ENCODE peak calls at places on chromosome 18, in five cellular contexts. One of them, this sample, is unnamed. For H3K4me1 and H3K36me3, the result is how much of the 10 kb centered on the place peaks cover.

GRCh38 chr18:48186084-48186798 is 222.9 kb downstream of the ZBTB7C start:
- DNase-seq in neuronal stem cell: peak
- DNase-seq in psoas muscle: no peak
- DNase-seq in Panc1: no peak
- DNase-seq in HepG2: no peak
- DNase-seq in this sample: no peak

GRCh38 chr18:61127714-61128485 is 205.3 kb upstream of the CDH20 start:
- DNase-seq in HepG2: no peak
- DNase-seq in neuronal stem cell: no peak
- DNase-seq in psoas muscle: no peak
- DNase-seq in Panc1: no peak
- DNase-seq in this sample: no peak

GRCh38 chr18:8374652-8375051 is 234.6 kb upstream of the RAB12 start:
- DNase-seq in psoas muscle: no peak
- DNase-seq in HepG2: no peak
- DNase-seq in Panc1: no peak
- DNase-seq in neuronal stem cell: no peak
- DNase-seq in this sample: no peak

GRCh38 chr18:37654034-37654433 is 88.4 kb upstream of the CELF4 start:
- DNase-seq in neuronal stem cell: no peak
- DNase-seq in HepG2: no peak
- DNase-seq in Panc1: no peak
- DNase-seq in psoas muscle: no peak
- DNase-seq in this sample: no peak

GRCh38 chr18:59386909-59387515 is 27.9 kb upstream of the LMAN1 start:
- DNase-seq in Panc1: no peak
- DNase-seq in neuronal stem cell: peak
- DNase-seq in psoas muscle: no peak
- DNase-seq in HepG2: no peak
- DNase-seq in this sample: no peak

GRCh38 chr18:46894124-46894523 is 23.2 kb downstream of the PIAS2 start:
- DNase-seq in neuronal stem cell: no peak
- DNase-seq in HepG2: no peak
- DNase-seq in psoas muscle: no peak
- DNase-seq in Panc1: no peak
- DNase-seq in this sample: no peak

GRCh38 chr18:58135170-58135569 is 91.1 kb downstream of the NEDD4L start:
- DNase-seq in psoas muscle: no peak
- DNase-seq in Panc1: no peak
- DNase-seq in neuronal stem cell: no peak
- DNase-seq in HepG2: peak
- DNase-seq in this sample: no peak

GRCh38 chr18:12007063-12007462 is 25.8 kb downstream of the IMPA2 start:
- DNase-seq in Panc1: no peak
- DNase-seq in psoas muscle: no peak
- DNase-seq in neuronal stem cell: no peak
- DNase-seq in HepG2: no peak
- DNase-seq in this sample: no peak

GRCh38 chr18:421236-422155 is 79.0 kb downstream of the COLEC12 start:
- DNase-seq in psoas muscle: no peak
- DNase-seq in neuronal stem cell: no peak
- DNase-seq in HepG2: peak
- DNase-seq in Panc1: no peak
- DNase-seq in this sample: no peak

GRCh38 chr18:78634061-78634696 is 345.4 kb upstream of the SALL3 start:
- DNase-seq in psoas muscle: no peak
- DNase-seq in neuronal stem cell: no peak
- DNase-seq in Panc1: no peak
- DNase-seq in HepG2: no peak
- DNase-seq in this sample: no peak

GRCh38 chr18:23560186-23560585 is 26.1 kb downstream of the NPC1 start:
- DNase-seq in psoas muscle: no peak
- DNase-seq in neuronal stem cell: no peak
- DNase-seq in HepG2: no peak
- DNase-seq in Panc1: no peak
- DNase-seq in this sample: no peak

GRCh38 chr18:70333757-70334156 is 44.9 kb downstream of the SOCS6 start:
- DNase-seq in neuronal stem cell: no peak
- DNase-seq in HepG2: peak
- DNase-seq in psoas muscle: no peak
- DNase-seq in Panc1: no peak
- DNase-seq in this sample: no peak

GRCh38 chr18:70659026-70659726 is 370.3 kb downstream of the SOCS6 start:
- DNase-seq in HepG2: no peak
- DNase-seq in Panc1: no peak
- DNase-seq in psoas muscle: no peak
- DNase-seq in neuronal stem cell: no peak
- DNase-seq in this sample: no peak

GRCh38 chr18:32383040-32383819 is 87.5 kb downstream of the GAREM1 start:
- DNase-seq in neuronal stem cell: no peak
- DNase-seq in psoas muscle: no peak
- DNase-seq in HepG2: peak
- DNase-seq in Panc1: peak
- DNase-seq in this sample: peak

GRCh38 chr18:8792688-8793316 is 87.4 kb downstream of the MTCL1 start:
- DNase-seq in HepG2: peak
- DNase-seq in psoas muscle: no peak
- DNase-seq in neuronal stem cell: no peak
- DNase-seq in Panc1: no peak
- DNase-seq in this sample: no peak

DNA sequence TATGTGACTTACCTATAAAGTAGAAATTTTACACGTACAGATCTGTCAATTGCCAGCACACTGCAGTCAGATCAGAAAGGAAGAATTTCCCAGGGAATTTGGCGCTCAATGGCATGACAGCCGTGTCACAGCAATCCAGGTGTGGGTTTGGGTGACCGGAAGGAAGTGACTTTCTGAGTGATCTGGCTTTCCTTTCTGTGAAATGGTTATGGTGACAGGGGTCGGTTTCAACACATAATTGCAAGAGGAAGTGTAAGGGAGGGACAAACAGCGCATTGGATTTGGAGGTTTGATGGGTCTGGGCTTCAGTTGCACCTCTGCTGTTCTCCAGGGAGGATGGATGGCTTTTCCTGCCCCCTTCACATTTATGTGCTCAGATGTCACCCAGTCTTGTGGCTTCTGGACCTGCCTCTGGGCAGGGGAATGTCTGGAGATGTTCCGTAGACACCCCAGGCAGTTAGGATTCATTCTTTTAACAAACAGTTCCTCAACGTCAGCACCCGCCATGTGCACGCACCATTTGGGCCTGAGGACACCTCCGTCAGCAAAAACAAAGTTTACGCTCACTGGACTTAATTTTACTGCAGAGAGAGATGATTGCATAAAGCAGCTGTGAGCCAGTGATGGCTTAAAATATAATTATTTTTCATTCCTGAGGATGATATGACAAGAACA is 37.1 kb downstream of the MBP start:
- DNase-seq in HepG2: no peak
- DNase-seq in Panc1: no peak
- DNase-seq in psoas muscle: no peak
- DNase-seq in neuronal stem cell: no peak
- DNase-seq in this sample: no peak
- H3K4me1 ChIP-seq in HepG2: under half
- H3K4me1 ChIP-seq in Panc1: half or more
- H3K4me1 ChIP-seq in psoas muscle: under half
- H3K4me1 ChIP-seq in neuronal stem cell: under half
- H3K4me1 ChIP-seq in this sample: under half

GRCh38 chr18:42024131-42024530 is 69.1 kb downstream of the PIK3C3 start:
- DNase-seq in Panc1: no peak
- DNase-seq in neuronal stem cell: no peak
- DNase-seq in HepG2: no peak
- DNase-seq in psoas muscle: no peak
- DNase-seq in this sample: no peak

GRCh38 chr18:42029100-42029499 is 74.1 kb downstream of the PIK3C3 start:
- DNase-seq in neuronal stem cell: no peak
- DNase-seq in Panc1: no peak
- DNase-seq in HepG2: no peak
- DNase-seq in psoas muscle: no peak
- DNase-seq in this sample: no peak

GRCh38 chr18:42025974-42026625 is 71.1 kb downstream of the PIK3C3 start:
- DNase-seq in HepG2: no peak
- DNase-seq in neuronal stem cell: no peak
- DNase-seq in psoas muscle: no peak
- DNase-seq in Panc1: no peak
- DNase-seq in this sample: no peak

GRCh38 chr18:42028232-42028832 is 73.3 kb downstream of the PIK3C3 start:
- DNase-seq in Panc1: no peak
- DNase-seq in psoas muscle: no peak
- DNase-seq in HepG2: peak
- DNase-seq in neuronal stem cell: no peak
- DNase-seq in this sample: peak

DNA sequence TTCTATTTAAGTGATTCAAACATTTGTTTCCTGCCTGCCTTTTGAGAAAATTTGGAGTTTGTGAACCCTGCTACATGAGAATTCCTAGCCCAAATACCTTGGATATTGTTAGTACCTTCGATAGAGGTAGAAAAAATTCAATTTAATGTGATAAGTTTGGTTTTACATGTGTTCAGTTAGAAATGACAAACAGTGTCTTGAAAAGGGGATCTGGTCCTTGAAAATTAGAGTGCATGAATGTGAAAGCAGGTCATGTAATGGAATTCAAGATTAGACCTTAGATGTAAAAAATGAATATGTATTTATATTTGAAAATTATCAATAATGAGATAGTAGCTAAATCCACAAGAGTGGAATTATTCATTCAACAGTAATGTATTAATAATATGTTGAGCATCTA is 70.5 kb downstream of the PIK3C3 start:
- DNase-seq in HepG2: no peak
- DNase-seq in neuronal stem cell: no peak
- DNase-seq in psoas muscle: no peak
- DNase-seq in Panc1: no peak
- DNase-seq in this sample: no peak
- H3K36me3 ChIP-seq in HepG2: under half
- H3K36me3 ChIP-seq in neuronal stem cell: under half
- H3K36me3 ChIP-seq in psoas muscle: under half
- H3K36me3 ChIP-seq in Panc1: under half
- H3K36me3 ChIP-seq in this sample: under half

DNA sequence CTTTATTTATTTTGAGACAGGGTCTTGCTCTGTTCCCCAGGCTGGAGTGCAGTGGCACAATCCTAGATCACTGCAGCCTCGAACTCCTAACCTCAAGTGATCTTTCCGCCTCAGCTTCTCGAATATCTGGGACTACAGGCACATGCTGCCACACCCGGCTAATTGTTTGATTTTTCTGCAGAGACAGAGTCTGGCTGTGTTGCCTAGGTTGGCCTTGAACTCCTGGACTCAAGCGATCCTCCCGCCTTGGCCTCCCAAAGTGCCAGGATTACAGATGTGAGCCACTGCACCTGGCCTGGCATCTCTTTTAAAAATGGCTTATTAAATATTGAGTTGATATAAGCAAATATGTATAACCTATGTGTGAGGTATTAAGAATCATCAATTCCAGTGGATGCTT is 209.5 kb downstream of the FAM210A start:
- DNase-seq in Panc1: no peak
- DNase-seq in psoas muscle: no peak
- DNase-seq in HepG2: no peak
- DNase-seq in neuronal stem cell: no peak
- DNase-seq in this sample: no peak
- H3K4me1 ChIP-seq in Panc1: under half
- H3K4me1 ChIP-seq in psoas muscle: half or more
- H3K4me1 ChIP-seq in HepG2: under half
- H3K4me1 ChIP-seq in neuronal stem cell: under half
- H3K4me1 ChIP-seq in this sample: under half

GRCh38 chr18:41955688-41956087 is 654 bp downstream of the PIK3C3 start:
- DNase-seq in neuronal stem cell: no peak
- DNase-seq in HepG2: no peak
- DNase-seq in Panc1: no peak
- DNase-seq in psoas muscle: no peak
- DNase-seq in this sample: peak

GRCh38 chr18:41954827-41955613 is at the start of gene PIK3C3:
- DNase-seq in HepG2: peak
- DNase-seq in Panc1: peak
- DNase-seq in neuronal stem cell: peak
- DNase-seq in psoas muscle: peak
- DNase-seq in this sample: peak

GRCh38 chr18:41959045-41959444 is 4.0 kb downstream of the PIK3C3 start:
- DNase-seq in psoas muscle: no peak
- DNase-seq in HepG2: no peak
- DNase-seq in Panc1: no peak
- DNase-seq in neuronal stem cell: no peak
- DNase-seq in this sample: no peak
- H3K36me3 ChIP-seq in psoas muscle: half or more
- H3K36me3 ChIP-seq in HepG2: under half
- H3K36me3 ChIP-seq in Panc1: under half
- H3K36me3 ChIP-seq in neuronal stem cell: half or more
- H3K36me3 ChIP-seq in this sample: under half